ENCODE peak calls at places on chromosome 21, in eight cellular contexts. One of them, this sample, is unnamed.

GRCh38 chr21:17472592-17473271 is 40.1 kb upstream of the CXADR start:
- DNase-seq in caudate nucleus: no peak
- DNase-seq in ovary: no peak
- DNase-seq in keratinocyte: no peak
- DNase-seq in breast epithelium: no peak
- DNase-seq in sigmoid colon: no peak
- DNase-seq in CD8-positive, alpha-beta memory T cell: no peak
- DNase-seq in CD4-positive, alpha-beta memory T cell: no peak
- DNase-seq in this sample: peak

GRCh38 chr21:28099296-28099695 is 893.4 kb downstream of the LTN1 start:
- DNase-seq in CD4-positive, alpha-beta memory T cell: no peak
- DNase-seq in breast epithelium: no peak
- DNase-seq in keratinocyte: no peak
- DNase-seq in sigmoid colon: peak
- DNase-seq in ovary: peak
- DNase-seq in CD8-positive, alpha-beta memory T cell: no peak
- DNase-seq in caudate nucleus: no peak
- DNase-seq in this sample: peak

GRCh38 chr21:17466166-17466565 is 46.7 kb upstream of the CXADR start:
- DNase-seq in ovary: no peak
- DNase-seq in caudate nucleus: no peak
- DNase-seq in breast epithelium: no peak
- DNase-seq in CD8-positive, alpha-beta memory T cell: no peak
- DNase-seq in sigmoid colon: no peak
- DNase-seq in CD4-positive, alpha-beta memory T cell: no peak
- DNase-seq in keratinocyte: no peak
- DNase-seq in this sample: peak

GRCh38 chr21:27423906-27424595 is 457.2 kb upstream of the ADAMTS5 start:
- DNase-seq in caudate nucleus: no peak
- DNase-seq in ovary: no peak
- DNase-seq in CD4-positive, alpha-beta memory T cell: no peak
- DNase-seq in breast epithelium: no peak
- DNase-seq in CD8-positive, alpha-beta memory T cell: no peak
- DNase-seq in keratinocyte: no peak
- DNase-seq in sigmoid colon: no peak
- DNase-seq in this sample: peak

GRCh38 chr21:31505975-31506374 is 153.5 kb upstream of the SOD1 start:
- DNase-seq in sigmoid colon: no peak
- DNase-seq in keratinocyte: no peak
- DNase-seq in CD4-positive, alpha-beta memory T cell: no peak
- DNase-seq in ovary: no peak
- DNase-seq in breast epithelium: no peak
- DNase-seq in CD8-positive, alpha-beta memory T cell: no peak
- DNase-seq in caudate nucleus: no peak
- DNase-seq in this sample: no peak

GRCh38 chr21:25682382-25682781 is 43.3 kb downstream of the JAM2 start:
- DNase-seq in ovary: no peak
- DNase-seq in breast epithelium: no peak
- DNase-seq in CD8-positive, alpha-beta memory T cell: no peak
- DNase-seq in CD4-positive, alpha-beta memory T cell: no peak
- DNase-seq in sigmoid colon: no peak
- DNase-seq in keratinocyte: no peak
- DNase-seq in caudate nucleus: no peak
- DNase-seq in this sample: no peak

GRCh38 chr21:17869115-17869514 is 50.0 kb upstream of the C21orf91 start:
- DNase-seq in ovary: no peak
- DNase-seq in caudate nucleus: no peak
- DNase-seq in breast epithelium: no peak
- DNase-seq in sigmoid colon: no peak
- DNase-seq in keratinocyte: no peak
- DNase-seq in CD8-positive, alpha-beta memory T cell: no peak
- DNase-seq in CD4-positive, alpha-beta memory T cell: no peak
- DNase-seq in this sample: no peak

GRCh38 chr21:18493420-18493819 is 89.8 kb upstream of the TMPRSS15 start:
- DNase-seq in breast epithelium: no peak
- DNase-seq in keratinocyte: peak
- DNase-seq in CD8-positive, alpha-beta memory T cell: no peak
- DNase-seq in ovary: no peak
- DNase-seq in CD4-positive, alpha-beta memory T cell: no peak
- DNase-seq in caudate nucleus: no peak
- DNase-seq in sigmoid colon: no peak
- DNase-seq in this sample: no peak

GRCh38 chr21:21383126-21383525 is 384.9 kb downstream of the NCAM2 start:
- DNase-seq in sigmoid colon: no peak
- DNase-seq in ovary: no peak
- DNase-seq in breast epithelium: no peak
- DNase-seq in CD8-positive, alpha-beta memory T cell: no peak
- DNase-seq in caudate nucleus: no peak
- DNase-seq in keratinocyte: no peak
- DNase-seq in CD4-positive, alpha-beta memory T cell: no peak
- DNase-seq in this sample: no peak

GRCh38 chr21:25323356-25323949 is 283.8 kb downstream of the MRPL39 start:
- DNase-seq in caudate nucleus: no peak
- DNase-seq in sigmoid colon: no peak
- DNase-seq in keratinocyte: no peak
- DNase-seq in ovary: no peak
- DNase-seq in CD4-positive, alpha-beta memory T cell: no peak
- DNase-seq in CD8-positive, alpha-beta memory T cell: no peak
- DNase-seq in breast epithelium: no peak
- DNase-seq in this sample: no peak

GRCh38 chr21:15031790-15032357 is 32.9 kb downstream of the NRIP1 start:
- DNase-seq in caudate nucleus: no peak
- DNase-seq in breast epithelium: no peak
- DNase-seq in sigmoid colon: no peak
- DNase-seq in CD4-positive, alpha-beta memory T cell: no peak
- DNase-seq in CD8-positive, alpha-beta memory T cell: no peak
- DNase-seq in keratinocyte: no peak
- DNase-seq in ovary: no peak
- DNase-seq in this sample: no peak

GRCh38 chr21:30839304-30839703 is 9.7 kb upstream of the KRTAP7-1 start:
- DNase-seq in sigmoid colon: no peak
- DNase-seq in ovary: no peak
- DNase-seq in CD4-positive, alpha-beta memory T cell: peak
- DNase-seq in keratinocyte: no peak
- DNase-seq in caudate nucleus: no peak
- DNase-seq in CD8-positive, alpha-beta memory T cell: no peak
- DNase-seq in breast epithelium: no peak
- DNase-seq in this sample: peak

GRCh38 chr21:30468912-30469812 is 11.0 kb downstream of the KRTAP19-1 start:
- DNase-seq in CD4-positive, alpha-beta memory T cell: no peak
- DNase-seq in breast epithelium: no peak
- DNase-seq in caudate nucleus: no peak
- DNase-seq in ovary: no peak
- DNase-seq in CD8-positive, alpha-beta memory T cell: no peak
- DNase-seq in sigmoid colon: no peak
- DNase-seq in keratinocyte: no peak
- DNase-seq in this sample: no peak

GRCh38 chr21:17708541-17709265 is 96.0 kb upstream of the BTG3 start:
- DNase-seq in sigmoid colon: no peak
- DNase-seq in ovary: no peak
- DNase-seq in CD8-positive, alpha-beta memory T cell: no peak
- DNase-seq in breast epithelium: no peak
- DNase-seq in CD4-positive, alpha-beta memory T cell: no peak
- DNase-seq in caudate nucleus: no peak
- DNase-seq in keratinocyte: no peak
- DNase-seq in this sample: no peak

GRCh38 chr21:15434185-15434905 is 295.4 kb upstream of the USP25 start:
- DNase-seq in ovary: no peak
- DNase-seq in breast epithelium: no peak
- DNase-seq in sigmoid colon: no peak
- DNase-seq in CD4-positive, alpha-beta memory T cell: no peak
- DNase-seq in keratinocyte: no peak
- DNase-seq in caudate nucleus: no peak
- DNase-seq in CD8-positive, alpha-beta memory T cell: no peak
- DNase-seq in this sample: no peak

GRCh38 chr21:28822882-28823335 is 169.8 kb downstream of the LTN1 start:
- DNase-seq in keratinocyte: no peak
- DNase-seq in CD8-positive, alpha-beta memory T cell: no peak
- DNase-seq in ovary: no peak
- DNase-seq in breast epithelium: no peak
- DNase-seq in caudate nucleus: no peak
- DNase-seq in CD4-positive, alpha-beta memory T cell: no peak
- DNase-seq in sigmoid colon: no peak
- DNase-seq in this sample: peak

DNA sequence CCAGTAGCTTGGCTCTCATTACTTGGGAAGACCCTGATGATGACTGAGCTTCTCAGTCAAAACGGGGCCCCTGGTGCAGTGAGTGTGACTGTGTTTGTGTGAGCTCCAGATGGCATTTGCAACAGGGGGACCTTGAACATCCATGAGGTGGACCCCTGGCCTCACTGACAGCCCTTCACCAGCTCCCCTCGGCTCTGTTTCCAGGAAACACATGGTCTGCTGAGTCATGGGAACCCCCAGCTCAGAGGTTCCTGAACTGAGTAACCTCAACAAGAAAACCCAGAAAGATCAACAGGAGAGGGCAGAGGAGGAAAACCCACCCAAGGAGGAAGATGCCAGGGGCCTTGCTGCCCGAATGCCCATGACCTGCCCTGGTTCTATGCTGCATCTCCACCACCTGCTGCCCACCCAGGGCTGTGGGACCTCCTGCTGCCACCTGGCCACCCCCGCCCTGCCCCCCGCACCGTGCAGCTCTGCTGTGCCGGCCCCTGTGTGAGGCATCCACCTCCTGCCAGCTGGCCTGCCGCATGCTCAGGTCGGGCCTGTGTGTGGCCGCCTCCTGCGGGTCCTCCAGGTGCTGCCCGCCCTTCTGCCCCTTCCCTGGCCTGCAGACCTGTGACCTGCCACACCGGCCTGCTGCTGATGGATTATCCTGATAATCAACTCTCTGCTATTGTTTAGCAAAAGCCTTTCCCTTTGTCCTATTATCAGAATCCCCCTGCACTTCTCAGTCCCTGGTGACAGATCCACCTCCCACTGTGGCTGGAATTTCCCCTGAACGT is 4.2 kb upstream of the KRTAP12-1 start:
- DNase-seq in ovary: no peak
- DNase-seq in sigmoid colon: no peak
- DNase-seq in CD8-positive, alpha-beta memory T cell: no peak
- DNase-seq in breast epithelium: no peak
- DNase-seq in caudate nucleus: no peak
- DNase-seq in keratinocyte: no peak
- DNase-seq in CD4-positive, alpha-beta memory T cell: no peak
- DNase-seq in this sample: no peak
- H3K27ac ChIP-seq in ovary: no peak
- H3K27ac ChIP-seq in sigmoid colon: no peak
- H3K27ac ChIP-seq in CD8-positive, alpha-beta memory T cell: no peak
- H3K27ac ChIP-seq in breast epithelium: no peak
- H3K27ac ChIP-seq in caudate nucleus: no peak
- H3K27ac ChIP-seq in keratinocyte: no peak
- H3K27ac ChIP-seq in CD4-positive, alpha-beta memory T cell: no peak
- H3K27ac ChIP-seq in this sample: no peak

DNA sequence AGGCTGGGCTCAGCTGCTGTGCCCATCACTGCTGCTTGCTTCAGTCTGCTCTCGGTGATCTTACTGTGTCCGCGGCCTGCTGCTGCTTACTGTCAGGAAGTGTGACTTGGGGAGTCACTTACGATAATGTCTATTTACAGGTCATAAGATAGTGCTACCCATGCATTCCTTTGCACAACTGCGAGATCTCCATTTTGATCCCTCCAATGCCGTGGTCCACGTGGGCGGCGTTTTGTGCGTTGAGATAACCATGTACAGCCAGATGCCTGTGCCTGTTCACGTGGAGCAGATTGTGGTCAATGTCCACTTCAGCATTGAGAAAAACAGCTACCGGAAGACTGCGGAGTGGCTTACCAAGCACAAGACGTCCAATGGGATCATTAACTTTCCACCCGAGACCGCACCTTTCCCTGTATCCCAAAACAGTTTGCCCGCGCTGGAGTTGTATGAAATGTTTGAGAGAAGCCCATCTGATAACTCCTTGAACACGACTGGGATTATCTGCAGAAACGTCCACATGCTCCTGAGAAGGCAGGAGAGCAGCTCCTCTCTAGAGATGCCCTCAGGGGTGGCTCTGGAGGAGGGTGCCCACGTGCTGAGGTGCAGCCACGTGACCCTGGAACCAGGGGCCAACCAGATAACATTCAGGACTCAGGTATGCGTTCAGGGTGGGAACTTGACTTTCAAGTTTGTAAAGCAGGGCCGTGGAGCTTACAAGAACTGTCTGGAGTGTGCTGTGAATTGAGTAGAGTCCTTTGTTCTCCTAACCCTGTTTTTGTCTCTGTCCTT is 24.4 kb upstream of the PWP2 start:
- DNase-seq in breast epithelium: no peak
- DNase-seq in caudate nucleus: no peak
- DNase-seq in sigmoid colon: no peak
- DNase-seq in keratinocyte: peak
- DNase-seq in CD8-positive, alpha-beta memory T cell: no peak
- DNase-seq in ovary: no peak
- DNase-seq in CD4-positive, alpha-beta memory T cell: no peak
- DNase-seq in this sample: peak
- H3K27ac ChIP-seq in breast epithelium: peak
- H3K27ac ChIP-seq in caudate nucleus: peak
- H3K27ac ChIP-seq in sigmoid colon: peak
- H3K27ac ChIP-seq in keratinocyte: no peak
- H3K27ac ChIP-seq in CD8-positive, alpha-beta memory T cell: peak
- H3K27ac ChIP-seq in ovary: no peak
- H3K27ac ChIP-seq in CD4-positive, alpha-beta memory T cell: peak
- H3K27ac ChIP-seq in this sample: peak

DNA sequence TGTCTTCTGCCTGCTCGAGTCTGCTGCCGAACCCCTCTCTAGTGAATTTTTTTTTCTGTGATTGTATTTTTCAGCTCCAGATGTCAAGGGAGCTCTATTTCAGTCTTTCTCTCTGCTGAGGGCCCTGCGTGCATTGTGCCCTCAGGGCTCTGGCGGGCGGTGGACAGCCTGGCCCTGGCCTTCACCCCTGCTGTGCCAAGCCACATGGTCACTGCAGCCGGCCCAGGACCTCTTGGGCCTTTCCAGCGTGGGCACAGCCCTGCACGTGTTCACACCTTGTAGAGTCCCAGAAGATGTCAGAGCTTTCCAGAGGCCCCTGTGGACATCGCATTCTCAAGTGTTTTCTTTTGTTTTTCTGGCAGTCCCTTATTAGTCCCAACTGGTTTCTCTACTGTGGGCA is 55.7 kb downstream of the PCNT start:
- DNase-seq in ovary: no peak
- DNase-seq in CD8-positive, alpha-beta memory T cell: no peak
- DNase-seq in CD4-positive, alpha-beta memory T cell: no peak
- DNase-seq in breast epithelium: no peak
- DNase-seq in caudate nucleus: no peak
- DNase-seq in keratinocyte: no peak
- DNase-seq in sigmoid colon: no peak
- DNase-seq in this sample: no peak
- H3K27ac ChIP-seq in ovary: no peak
- H3K27ac ChIP-seq in CD8-positive, alpha-beta memory T cell: no peak
- H3K27ac ChIP-seq in CD4-positive, alpha-beta memory T cell: no peak
- H3K27ac ChIP-seq in breast epithelium: no peak
- H3K27ac ChIP-seq in caudate nucleus: no peak
- H3K27ac ChIP-seq in keratinocyte: no peak
- H3K27ac ChIP-seq in sigmoid colon: no peak
- H3K27ac ChIP-seq in this sample: no peak

DNA sequence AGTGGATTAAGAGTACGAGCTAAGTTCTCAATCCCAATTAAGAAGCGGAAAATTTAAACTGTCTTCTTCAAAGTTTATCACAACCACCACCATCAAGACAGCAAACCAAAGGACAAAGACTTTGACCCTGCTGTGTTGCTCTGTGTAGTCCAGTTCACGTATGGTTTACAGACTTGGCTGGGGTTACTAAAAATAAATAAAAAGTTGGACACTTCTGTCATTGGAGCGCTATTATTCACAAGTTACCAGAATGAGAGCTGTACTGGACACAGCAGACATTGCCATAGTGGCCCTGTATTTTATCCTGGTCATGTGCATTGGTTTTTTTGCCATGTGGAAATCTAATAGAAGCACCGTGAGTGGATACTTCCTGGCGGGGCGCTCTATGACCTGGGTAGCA is 21.6 kb downstream of the MRPS6 start:
- DNase-seq in breast epithelium: no peak
- DNase-seq in keratinocyte: no peak
- DNase-seq in sigmoid colon: no peak
- DNase-seq in CD8-positive, alpha-beta memory T cell: no peak
- DNase-seq in ovary: no peak
- DNase-seq in caudate nucleus: no peak
- DNase-seq in CD4-positive, alpha-beta memory T cell: no peak
- DNase-seq in this sample: no peak
- H3K27ac ChIP-seq in breast epithelium: no peak
- H3K27ac ChIP-seq in keratinocyte: no peak
- H3K27ac ChIP-seq in sigmoid colon: no peak
- H3K27ac ChIP-seq in CD8-positive, alpha-beta memory T cell: no peak
- H3K27ac ChIP-seq in ovary: no peak
- H3K27ac ChIP-seq in caudate nucleus: no peak
- H3K27ac ChIP-seq in CD4-positive, alpha-beta memory T cell: no peak
- H3K27ac ChIP-seq in this sample: no peak